ENCODE peak calls at places on chromosome 2, in five cellular contexts. O is AG08395; P is stimulated activated CD4-positive, alpha-beta T cell treated with anti-CD3 and anti-CD28 coated beads, Interleukin-15, amount 100 ng/mL, for 24 hours; S is GM12865; J is mesothelial cell of epicardium. F is an unnamed sample.

GRCh38 chr2:157839162-157839801 is 36.8 kb downstream of the ACVR1 start:
- DNase-seq in O (peak), P (no peak), S (no peak), J (peak), F (no peak)

GRCh38 chr2:26590960-26591618 is 50.1 kb downstream of the CIB4 start:
- DNase-seq in O (no peak), P (no peak), S (no peak), J (no peak), F (no peak)

GRCh38 chr2:28333606-28334526 is 58.8 kb upstream of the FOSL2 start:
- DNase-seq in O (no peak), P (no peak), S (no peak), J (no peak), F (no peak)

GRCh38 chr2:232310189-232310588 is 68.4 kb upstream of the ALPP start:
- DNase-seq in O (no peak), P (peak), S (no peak), J (no peak), F (no peak)

GRCh38 chr2:231297108-231297908 is 98.2 kb upstream of the B3GNT7 start:
- DNase-seq in O (peak), P (peak), S (peak), J (no peak), F (peak)

GRCh38 chr2:201618744-201619654 is 24.3 kb downstream of the TMEM237 start:
- DNase-seq in O (peak), P (peak), S (no peak), J (no peak), F (peak)

GRCh38 chr2:180979086-180979934 is 1.1 kb upstream of the UBE2E3 start:
- DNase-seq in O (peak), P (no peak), S (no peak), J (no peak), F (no peak)

GRCh38 chr2:190718652-190719526 is 70.0 kb downstream of the NAB1 start:
- DNase-seq in O (peak), P (peak), S (peak), J (no peak), F (peak)

GRCh38 chr2:135557533-135557932 is 26.2 kb downstream of the R3HDM1 start:
- DNase-seq in O (no peak), P (no peak), S (no peak), J (no peak), F (no peak)

GRCh38 chr2:203225423-203226039 is 13.3 kb upstream of the CYP20A1 start:
- DNase-seq in O (no peak), P (peak), S (peak), J (no peak), F (no peak)

GRCh38 chr2:64609229-64609994 is 44.3 kb downstream of the SERTAD2 start:
- DNase-seq in O (peak), P (peak), S (peak), J (peak), F (peak)

GRCh38 chr2:45904931-45905642 is 253.6 kb downstream of the PRKCE start:
- DNase-seq in O (peak), P (no peak), S (no peak), J (no peak), F (no peak)

GRCh38 chr2:223560704-223561435 is 41.3 kb downstream of the SCG2 start:
- DNase-seq in O (no peak), P (no peak), S (no peak), J (no peak), F (no peak)

GRCh38 chr2:192197387-192197786 is 2.7 kb upstream of the TMEFF2 start:
- DNase-seq in O (no peak), P (no peak), S (no peak), J (no peak), F (no peak)

GRCh38 chr2:30230479-30230854 is 867 bp upstream of the LBH start:
- DNase-seq in O (peak), P (no peak), S (no peak), J (peak), F (no peak)

F was measured in GM13976.